ENCODE peak calls at places on chromosomes 12 and 14, in five cellular contexts. One of them, this sample, is unnamed.
A peak's percentile ranks its signal among the peaks of the same experiment; 100 is the strongest.

GRCh38 chr14:35147711-35148110 is 25.4 kb downstream of the PRORP start:
- DNase-seq in SK-N-SH: no peak
- DNase-seq in astrocyte: no peak
- DNase-seq in neuronal stem cell: no peak
- DNase-seq in IMR-90: no peak
- DNase-seq in this sample: no peak

GRCh38 chr14:99323603-99324185 is 51.7 kb upstream of the BCL11B start:
- DNase-seq in SK-N-SH: no peak
- DNase-seq in astrocyte: no peak
- DNase-seq in neuronal stem cell: no peak
- DNase-seq in IMR-90: no peak
- DNase-seq in this sample: no peak

GRCh38 chr12:121331268-121331667 is 20.9 kb downstream of the ANAPC5 start:
- DNase-seq in SK-N-SH: no peak
- DNase-seq in astrocyte: no peak
- DNase-seq in neuronal stem cell: no peak
- DNase-seq in IMR-90: no peak
- DNase-seq in this sample: no peak

GRCh38 chr12:41486718-41487117 is 298.6 kb downstream of the PDZRN4 start:
- DNase-seq in SK-N-SH: no peak
- DNase-seq in astrocyte: peak; percentile 82
- DNase-seq in neuronal stem cell: no peak
- DNase-seq in IMR-90: peak; percentile 27
- DNase-seq in this sample: no peak

GRCh38 chr14:104368751-104369100 is 210.8 kb upstream of the C14orf180 start:
- DNase-seq in SK-N-SH: no peak
- DNase-seq in astrocyte: no peak
- DNase-seq in neuronal stem cell: no peak
- DNase-seq in IMR-90: no peak
- DNase-seq in this sample: no peak

GRCh38 chr14:33590891-33591630 is 359.8 kb downstream of the EGLN3 start:
- DNase-seq in SK-N-SH: no peak
- DNase-seq in astrocyte: peak; percentile 72
- DNase-seq in neuronal stem cell: no peak
- DNase-seq in IMR-90: no peak
- DNase-seq in this sample: no peak

GRCh38 chr12:127455347-127456265 is 811.4 kb upstream of the TMEM132C start:
- DNase-seq in SK-N-SH: peak; percentile 36
- DNase-seq in astrocyte: peak; percentile 1
- DNase-seq in neuronal stem cell: peak; percentile 8
- DNase-seq in IMR-90: no peak
- DNase-seq in this sample: no peak

GRCh38 chr12:30968211-30968610 is 41.7 kb downstream of the TSPAN11 start:
- DNase-seq in SK-N-SH: no peak
- DNase-seq in astrocyte: no peak
- DNase-seq in neuronal stem cell: no peak
- DNase-seq in IMR-90: no peak
- DNase-seq in this sample: no peak

GRCh38 chr12:96770239-96770780 is 136.7 kb upstream of the NEDD1 start:
- DNase-seq in SK-N-SH: no peak
- DNase-seq in astrocyte: no peak
- DNase-seq in neuronal stem cell: no peak
- DNase-seq in IMR-90: no peak
- DNase-seq in this sample: no peak

GRCh38 chr12:83641789-83642188 is 955.1 kb downstream of the TMTC2 start:
- DNase-seq in SK-N-SH: no peak
- DNase-seq in astrocyte: no peak
- DNase-seq in neuronal stem cell: no peak
- DNase-seq in IMR-90: no peak
- DNase-seq in this sample: no peak

DNA sequence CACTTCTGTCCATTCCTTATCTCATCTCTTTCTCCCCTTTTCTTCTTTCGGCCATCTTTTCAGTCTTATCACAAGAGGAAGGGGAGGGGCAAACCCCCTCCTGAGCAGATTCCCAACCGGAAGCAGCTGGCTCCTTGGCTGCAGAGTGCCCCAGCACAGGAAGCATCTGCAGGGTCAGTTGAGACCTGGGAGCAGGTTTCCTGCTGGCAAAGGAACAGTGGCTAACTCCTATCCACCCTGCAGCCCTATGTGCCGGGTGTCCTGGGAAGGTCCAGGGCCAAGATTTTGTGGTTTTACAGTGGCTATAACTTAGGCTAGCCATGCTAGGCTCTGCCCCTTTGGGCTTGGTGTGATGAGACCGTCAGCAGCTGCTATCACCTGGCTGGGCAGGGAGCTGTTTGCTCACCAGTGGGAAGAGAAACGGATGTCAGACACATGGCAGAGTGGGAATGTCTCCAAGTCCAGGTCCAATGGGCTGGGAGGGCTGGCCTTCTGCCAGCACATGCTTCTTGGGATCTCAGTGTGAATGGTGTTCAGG is 40.4 kb downstream of the SH2B3 start:
- DNase-seq in SK-N-SH: peak; percentile 76
- DNase-seq in astrocyte: no peak
- DNase-seq in neuronal stem cell: no peak
- DNase-seq in IMR-90: peak; percentile 62
- DNase-seq in this sample: no peak
- H3K9ac ChIP-seq in SK-N-SH: no peak overlapping the region
- H3K9ac ChIP-seq in astrocyte: peak overlapping the region; percentile 13
- H3K9ac ChIP-seq in neuronal stem cell: no peak overlapping the region
- H3K9ac ChIP-seq in IMR-90: no peak overlapping the region
- H3K9ac ChIP-seq in this sample: peak overlapping the region; percentile 28

GRCh38 chr12:46915082-46915481 is 89.3 kb upstream of the SLC38A4 start:
- DNase-seq in SK-N-SH: no peak
- DNase-seq in astrocyte: peak; percentile 92
- DNase-seq in neuronal stem cell: no peak
- DNase-seq in IMR-90: peak; percentile 90
- DNase-seq in this sample: no peak

GRCh38 chr12:46918631-46919030 is 92.8 kb upstream of the SLC38A4 start:
- DNase-seq in SK-N-SH: no peak
- DNase-seq in astrocyte: no peak
- DNase-seq in neuronal stem cell: no peak
- DNase-seq in IMR-90: no peak
- DNase-seq in this sample: no peak

GRCh38 chr12:46914336-46914735 is 88.5 kb upstream of the SLC38A4 start:
- DNase-seq in SK-N-SH: no peak
- DNase-seq in astrocyte: no peak
- DNase-seq in neuronal stem cell: no peak
- DNase-seq in IMR-90: no peak
- DNase-seq in this sample: no peak

GRCh38 chr12:46916796-46917419 is 91.1 kb upstream of the SLC38A4 start:
- DNase-seq in SK-N-SH: no peak
- DNase-seq in astrocyte: peak; percentile 33
- DNase-seq in neuronal stem cell: no peak
- DNase-seq in IMR-90: peak; percentile 33
- DNase-seq in this sample: no peak

GRCh38 chr12:46915861-46916260 is 90.1 kb upstream of the SLC38A4 start:
- DNase-seq in SK-N-SH: no peak
- DNase-seq in astrocyte: peak; percentile 67
- DNase-seq in neuronal stem cell: peak; percentile 2
- DNase-seq in IMR-90: peak; percentile 55
- DNase-seq in this sample: no peak
- H2AFZ ChIP-seq in SK-N-SH: no peak overlapping the region
- H2AFZ ChIP-seq in astrocyte: no peak overlapping the region
- H2AFZ ChIP-seq in neuronal stem cell: no peak overlapping the region
- H2AFZ ChIP-seq in IMR-90: no peak overlapping the region
- H2AFZ ChIP-seq in this sample: no peak overlapping the region

GRCh38 chr14:63193236-63193635 is 11.0 kb upstream of the RHOJ start:
- DNase-seq in SK-N-SH: no peak
- DNase-seq in astrocyte: no peak
- DNase-seq in neuronal stem cell: no peak
- DNase-seq in IMR-90: no peak
- DNase-seq in this sample: no peak

GRCh38 chr14:63186453-63186852 is 17.8 kb upstream of the RHOJ start:
- DNase-seq in SK-N-SH: no peak
- DNase-seq in astrocyte: peak; percentile 59
- DNase-seq in neuronal stem cell: no peak
- DNase-seq in IMR-90: peak; percentile 75
- DNase-seq in this sample: no peak

GRCh38 chr14:63192085-63192484 is 12.2 kb upstream of the RHOJ start:
- DNase-seq in SK-N-SH: no peak
- DNase-seq in astrocyte: no peak
- DNase-seq in neuronal stem cell: no peak
- DNase-seq in IMR-90: peak; percentile 23
- DNase-seq in this sample: no peak
- H3K9ac ChIP-seq in SK-N-SH: no peak overlapping the region
- H3K9ac ChIP-seq in astrocyte: no peak overlapping the region
- H3K9ac ChIP-seq in neuronal stem cell: no peak overlapping the region
- H3K9ac ChIP-seq in IMR-90: no peak overlapping the region
- H3K9ac ChIP-seq in this sample: no peak overlapping the region

GRCh38 chr14:89720741-89721315 is 233.7 kb downstream of the EFCAB11 start:
- DNase-seq in SK-N-SH: peak; percentile 18
- DNase-seq in astrocyte: no peak
- DNase-seq in neuronal stem cell: no peak
- DNase-seq in IMR-90: no peak
- DNase-seq in this sample: peak; percentile 65

GRCh38 chr14:89723930-89724915 is 230.3 kb downstream of the EFCAB11 start:
- DNase-seq in SK-N-SH: no peak
- DNase-seq in astrocyte: no peak
- DNase-seq in neuronal stem cell: no peak
- DNase-seq in IMR-90: no peak
- DNase-seq in this sample: no peak

GRCh38 chr14:89721330-89721729 is 233.2 kb downstream of the EFCAB11 start:
- DNase-seq in SK-N-SH: peak; percentile 47
- DNase-seq in astrocyte: no peak
- DNase-seq in neuronal stem cell: no peak
- DNase-seq in IMR-90: no peak
- DNase-seq in this sample: no peak

GRCh38 chr14:89720076-89720687 is 234.3 kb downstream of the EFCAB11 start:
- DNase-seq in SK-N-SH: no peak
- DNase-seq in astrocyte: no peak
- DNase-seq in neuronal stem cell: no peak
- DNase-seq in IMR-90: no peak
- DNase-seq in this sample: no peak

DNA sequence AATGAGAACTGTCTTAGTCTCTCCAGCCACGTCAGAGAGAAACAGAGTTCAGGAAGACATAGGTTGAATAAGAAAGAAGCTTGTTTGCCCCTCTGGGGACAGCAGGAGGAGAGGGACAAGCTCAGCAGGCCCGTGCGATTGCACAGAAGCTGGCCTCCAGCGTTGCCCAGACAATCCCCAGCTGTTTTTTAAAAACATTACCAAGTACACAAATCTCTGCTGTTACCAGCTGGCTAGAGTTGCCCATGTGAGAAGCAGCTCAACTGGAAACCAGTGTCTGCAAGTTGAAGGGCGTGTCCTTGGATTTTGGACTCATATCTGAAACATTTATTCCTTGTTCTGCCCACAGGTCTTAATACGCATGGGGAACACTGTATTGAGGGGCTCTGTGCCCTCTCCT is 232.5 kb downstream of the EFCAB11 start:
- DNase-seq in SK-N-SH: no peak
- DNase-seq in astrocyte: no peak
- DNase-seq in neuronal stem cell: no peak
- DNase-seq in IMR-90: no peak
- DNase-seq in this sample: no peak
- H2AFZ ChIP-seq in SK-N-SH: no peak overlapping the region
- H2AFZ ChIP-seq in astrocyte: no peak overlapping the region
- H2AFZ ChIP-seq in neuronal stem cell: peak overlapping the region; percentile 19
- H2AFZ ChIP-seq in IMR-90: no peak overlapping the region
- H2AFZ ChIP-seq in this sample: no peak overlapping the region

DNA sequence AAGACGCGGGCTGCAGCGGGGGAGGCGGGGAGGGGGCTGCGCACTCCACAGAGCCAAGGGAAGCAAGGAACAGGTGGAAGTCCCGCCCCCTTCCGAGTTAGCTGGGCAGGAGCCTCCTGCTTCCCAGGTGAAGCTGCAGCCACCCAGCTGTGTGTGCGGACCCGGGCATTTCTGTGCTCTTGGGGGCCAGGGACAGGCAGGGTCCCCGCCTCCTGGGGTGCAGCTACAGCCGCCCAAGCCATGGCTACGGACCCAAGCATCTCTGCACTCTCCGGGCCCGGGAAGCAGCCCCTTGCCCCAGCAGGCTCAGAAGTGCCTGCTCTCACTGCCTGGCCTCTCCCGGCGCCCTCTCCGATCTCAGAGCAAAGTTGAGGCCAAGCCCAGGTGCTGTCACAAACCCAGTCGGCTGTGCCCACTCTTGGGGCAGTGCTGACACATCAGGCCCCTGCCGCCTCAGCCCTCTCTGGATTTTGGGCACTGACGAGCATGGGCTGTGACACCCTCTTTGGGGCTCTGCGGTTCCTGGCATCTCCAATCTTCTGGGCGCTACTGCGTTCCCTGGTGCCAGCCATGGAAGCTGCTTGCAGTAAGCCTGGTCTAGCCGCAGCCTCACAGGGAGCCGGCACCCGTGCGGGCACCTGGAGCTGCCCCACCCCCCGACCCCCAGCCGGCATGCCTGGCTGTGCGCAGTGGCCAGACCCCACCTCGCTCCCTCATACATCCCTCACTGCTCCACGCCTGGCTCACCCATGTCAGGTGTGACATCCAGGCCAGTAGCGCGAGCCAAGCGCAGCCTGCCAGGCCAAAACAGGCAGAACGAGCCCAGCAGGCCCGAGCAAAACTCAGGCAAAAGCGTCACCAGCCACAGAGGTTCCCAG is 8.5 kb upstream of the MGAT4C start:
- DNase-seq in SK-N-SH: peak; percentile 4
- DNase-seq in astrocyte: no peak
- DNase-seq in neuronal stem cell: no peak
- DNase-seq in IMR-90: no peak
- DNase-seq in this sample: no peak
- H3K9ac ChIP-seq in SK-N-SH: no peak overlapping the region
- H3K9ac ChIP-seq in astrocyte: no peak overlapping the region
- H3K9ac ChIP-seq in neuronal stem cell: no peak overlapping the region
- H3K9ac ChIP-seq in IMR-90: no peak overlapping the region
- H3K9ac ChIP-seq in this sample: no peak overlapping the region

This sample was measured in MM.1S.